ENCODE peak calls at places on chromosomes 16 and 17, in four cellular contexts. One of them, this sample, is unnamed.

GRCh38 chr16:8958344-8958808 is 5.3 kb downstream of the USP7 start:
- DNase-seq in HL-60: peak; percentile 68
- DNase-seq in GM12878: no peak
- DNase-seq in K562: no peak
- DNase-seq in this sample: no peak

GRCh38 chr17:142876-143784 is 5.8 kb downstream of the SCGB1C2 start:
- DNase-seq in HL-60: no peak
- DNase-seq in K562: no peak
- DNase-seq in GM12878: no peak
- DNase-seq in this sample: no peak

GRCh38 chr17:21029032-21029431 is 13.8 kb downstream of the USP22 start:
- DNase-seq in HL-60: no peak
- DNase-seq in GM12878: no peak
- DNase-seq in K562: no peak
- DNase-seq in this sample: no peak

GRCh38 chr17:38601539-38602351 is 4.0 kb downstream of the SRCIN1 start:
- DNase-seq in K562: peak; percentile 52
- DNase-seq in GM12878: no peak
- DNase-seq in HL-60: no peak
- DNase-seq in this sample: no peak

GRCh38 chr16:72285728-72286127 is 113.8 kb upstream of the PMFBP1 start:
- DNase-seq in K562: no peak
- DNase-seq in HL-60: no peak
- DNase-seq in GM12878: no peak
- DNase-seq in this sample: no peak

GRCh38 chr17:10729334-10730193 is at the start of gene TMEM220:
- DNase-seq in GM12878: no peak
- DNase-seq in K562: no peak
- DNase-seq in HL-60: no peak
- DNase-seq in this sample: peak; percentile 37

GRCh38 chr16:51243836-51244483 is 92.9 kb upstream of the SALL1 start:
- DNase-seq in GM12878: no peak
- DNase-seq in K562: no peak
- DNase-seq in HL-60: no peak
- DNase-seq in this sample: no peak

GRCh38 chr16:50338371-50339231 is 30.2 kb downstream of the BRD7 start:
- DNase-seq in HL-60: no peak
- DNase-seq in K562: no peak
- DNase-seq in GM12878: no peak
- DNase-seq in this sample: no peak

GRCh38 chr17:49363251-49363650 is 1.2 kb upstream of the ZNF652 start:
- DNase-seq in GM12878: no peak
- DNase-seq in HL-60: no peak
- DNase-seq in K562: no peak
- DNase-seq in this sample: no peak

GRCh38 chr17:77449908-77450741 is 309.4 kb downstream of the SEC14L1 start:
- DNase-seq in GM12878: no peak
- DNase-seq in K562: peak; percentile 83
- DNase-seq in HL-60: no peak
- DNase-seq in this sample: no peak

GRCh38 chr17:8056232-8056975 is 17.5 kb downstream of the ALOX15B start:
- DNase-seq in K562: no peak
- DNase-seq in GM12878: peak; percentile 44
- DNase-seq in HL-60: peak; percentile 92
- DNase-seq in this sample: no peak

GRCh38 chr17:83171661-83172060 is 92.3 kb downstream of the METRNL start:
- DNase-seq in HL-60: no peak
- DNase-seq in GM12878: no peak
- DNase-seq in K562: peak; percentile 35
- DNase-seq in this sample: no peak

GRCh38 chr17:82495844-82496528 is 23.5 kb upstream of the FOXK2 start:
- DNase-seq in K562: no peak
- DNase-seq in GM12878: no peak
- DNase-seq in HL-60: no peak
- DNase-seq in this sample: no peak

GRCh38 chr17:11485802-11486421 is 112.4 kb upstream of the DNAH9 start:
- DNase-seq in HL-60: no peak
- DNase-seq in GM12878: no peak
- DNase-seq in K562: no peak
- DNase-seq in this sample: no peak

GRCh38 chr16:48197294-48197693 is 41.5 kb upstream of the ABCC12 start:
- DNase-seq in HL-60: no peak
- DNase-seq in GM12878: no peak
- DNase-seq in K562: no peak
- DNase-seq in this sample: no peak

GRCh38 chr17:74288785-74289184 is 14.8 kb downstream of the DNAI2 start:
- DNase-seq in GM12878: peak; percentile 69
- DNase-seq in HL-60: no peak
- DNase-seq in K562: no peak
- DNase-seq in this sample: no peak

GRCh38 chr16:5615868-5616642 is 518.5 kb upstream of the EEF2KMT start:
- DNase-seq in GM12878: no peak
- DNase-seq in K562: peak; percentile 89
- DNase-seq in HL-60: peak; percentile 32
- DNase-seq in this sample: peak; percentile 51

GRCh38 chr16:96935-97381 is 18.9 kb downstream of the MPG start:
- DNase-seq in HL-60: peak; percentile 89
- DNase-seq in GM12878: peak; percentile 55
- DNase-seq in K562: peak; percentile 97
- DNase-seq in this sample: peak; percentile 98

GRCh38 chr17:14334261-14334860 is 33.5 kb downstream of the HS3ST3B1 start:
- DNase-seq in GM12878: no peak
- DNase-seq in K562: no peak
- DNase-seq in HL-60: no peak
- DNase-seq in this sample: no peak

GRCh38 chr17:63930951-63931575 is 1.1 kb downstream of the CD79B start:
- DNase-seq in K562: peak; percentile 82
- DNase-seq in GM12878: no peak
- DNase-seq in HL-60: peak; percentile 25
- DNase-seq in this sample: peak; percentile 66

GRCh38 chr17:81514735-81515529 is 2.3 kb upstream of the ACTG1 start:
- DNase-seq in GM12878: no peak
- DNase-seq in HL-60: peak; percentile 72
- DNase-seq in K562: peak; percentile 26
- DNase-seq in this sample: no peak

GRCh38 chr17:46193246-46193625 is at the start of gene KANSL1:
- DNase-seq in HL-60: peak; percentile 95
- DNase-seq in K562: peak; percentile 93
- DNase-seq in GM12878: no peak
- DNase-seq in this sample: peak; percentile 94
- TF ChIP-seq POLR2AphosphoS5 in HL-60: peak; percentile 19
- TF ChIP-seq POLR2AphosphoS5 in K562: peak; percentile 66
- TF ChIP-seq POLR2AphosphoS5 in GM12878: no peak
- TF ChIP-seq POLR2AphosphoS5 in this sample: no peak

GRCh38 chr16:89565506-89566372 is 5.3 kb downstream of the RPL13 start:
- DNase-seq in HL-60: peak; percentile 61
- DNase-seq in GM12878: no peak
- DNase-seq in K562: peak; percentile 59
- DNase-seq in this sample: no peak
- TF ChIP-seq SPI1 in HL-60: no peak
- TF ChIP-seq SPI1 in GM12878: no peak
- TF ChIP-seq SPI1 in K562: peak; percentile 35
- TF ChIP-seq SPI1 in this sample: no peak

GRCh38 chr17:2391597-2392251 is 9.1 kb downstream of the MNT start:
- DNase-seq in GM12878: no peak
- DNase-seq in K562: no peak
- DNase-seq in HL-60: no peak
- DNase-seq in this sample: no peak

GRCh38 chr17:2393954-2394749 is 6.7 kb downstream of the MNT start:
- DNase-seq in HL-60: no peak
- DNase-seq in GM12878: no peak
- DNase-seq in K562: no peak
- DNase-seq in this sample: no peak

GRCh38 chr17:2394775-2395191 is 6.1 kb downstream of the MNT start:
- DNase-seq in HL-60: no peak
- DNase-seq in K562: no peak
- DNase-seq in GM12878: no peak
- DNase-seq in this sample: no peak

GRCh38 chr17:2392252-2393183 is 8.3 kb downstream of the MNT start:
- DNase-seq in HL-60: peak; percentile 97
- DNase-seq in K562: peak; percentile 78
- DNase-seq in GM12878: peak; percentile 60
- DNase-seq in this sample: peak; percentile 88

GRCh38 chr17:2393184-2393953 is 7.5 kb downstream of the MNT start:
- DNase-seq in HL-60: peak; percentile 64
- DNase-seq in GM12878: no peak
- DNase-seq in K562: peak; percentile 75
- DNase-seq in this sample: peak; percentile 92
- TF ChIP-seq POLR2AphosphoS5 in HL-60: peak; percentile 34
- TF ChIP-seq POLR2AphosphoS5 in GM12878: no peak
- TF ChIP-seq POLR2AphosphoS5 in K562: peak; percentile 16
- TF ChIP-seq POLR2AphosphoS5 in this sample: peak; percentile 16

GRCh38 chr16:89507219-89507833 is 877 bp upstream of the SPG7 start:
- DNase-seq in GM12878: no peak
- DNase-seq in K562: no peak
- DNase-seq in HL-60: no peak
- DNase-seq in this sample: no peak

GRCh38 chr16:89506113-89506504 is 2.1 kb upstream of the SPG7 start:
- DNase-seq in HL-60: no peak
- DNase-seq in K562: no peak
- DNase-seq in GM12878: no peak
- DNase-seq in this sample: no peak

GRCh38 chr16:89505204-89506112 is 2.7 kb upstream of the SPG7 start:
- DNase-seq in K562: peak; percentile 72
- DNase-seq in GM12878: peak; percentile 88
- DNase-seq in HL-60: peak; percentile 92
- DNase-seq in this sample: peak; percentile 78

GRCh38 chr16:89507834-89508590 is at the start of gene SPG7:
- DNase-seq in HL-60: peak; percentile 58
- DNase-seq in K562: peak; percentile 95
- DNase-seq in GM12878: peak; percentile 51
- DNase-seq in this sample: peak; percentile 96

DNA sequence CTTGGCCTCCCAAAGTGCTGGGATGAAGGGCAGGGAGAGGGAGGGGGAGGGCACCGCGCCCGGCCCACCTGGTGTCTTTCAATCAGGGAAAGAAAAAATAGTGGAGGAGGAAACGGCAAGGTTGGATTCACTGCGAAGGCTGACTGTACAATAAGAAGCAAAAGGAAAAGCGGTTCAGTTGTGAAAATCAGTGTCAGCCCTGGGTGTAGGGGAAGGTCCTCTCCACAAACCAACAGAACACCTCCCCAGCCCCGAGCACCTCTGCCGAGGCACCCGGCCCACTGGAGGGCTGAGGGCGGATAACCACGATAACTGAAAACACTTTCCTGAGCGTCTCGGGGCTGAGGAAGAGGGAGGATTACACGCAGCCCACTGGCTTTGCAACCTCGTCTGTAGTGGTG is 1.4 kb upstream of the SPG7 start:
- DNase-seq in HL-60: peak; percentile 3
- DNase-seq in K562: no peak
- DNase-seq in GM12878: no peak
- DNase-seq in this sample: no peak
- TF ChIP-seq SPI1 in HL-60: no peak
- TF ChIP-seq SPI1 in K562: no peak
- TF ChIP-seq SPI1 in GM12878: no peak
- TF ChIP-seq SPI1 in this sample: no peak

DNA sequence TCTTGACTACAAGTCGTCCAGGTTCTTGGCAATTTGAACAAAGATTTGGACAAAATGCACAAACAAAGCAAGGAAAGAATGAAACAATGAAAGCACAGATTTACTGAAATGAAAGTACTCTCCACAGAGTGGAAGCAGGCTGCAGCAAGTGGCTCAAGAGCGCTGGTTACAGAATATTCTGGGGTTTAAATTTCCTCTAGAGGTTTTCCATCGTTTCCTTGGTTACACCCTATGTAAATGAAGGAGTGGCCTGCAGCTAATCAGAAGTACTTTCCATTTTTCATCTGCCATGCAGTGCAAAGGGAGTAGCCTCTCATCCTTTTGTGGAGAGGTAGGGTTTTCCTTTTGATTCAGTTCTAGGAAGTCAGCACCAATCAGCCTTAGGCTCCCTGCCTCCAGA is 11.8 kb downstream of the STXBP4 start:
- DNase-seq in GM12878: no peak
- DNase-seq in HL-60: no peak
- DNase-seq in K562: no peak
- DNase-seq in this sample: no peak
- TF ChIP-seq POLR2AphosphoS5 in GM12878: no peak
- TF ChIP-seq POLR2AphosphoS5 in HL-60: no peak
- TF ChIP-seq POLR2AphosphoS5 in K562: no peak
- TF ChIP-seq POLR2AphosphoS5 in this sample: no peak

DNA sequence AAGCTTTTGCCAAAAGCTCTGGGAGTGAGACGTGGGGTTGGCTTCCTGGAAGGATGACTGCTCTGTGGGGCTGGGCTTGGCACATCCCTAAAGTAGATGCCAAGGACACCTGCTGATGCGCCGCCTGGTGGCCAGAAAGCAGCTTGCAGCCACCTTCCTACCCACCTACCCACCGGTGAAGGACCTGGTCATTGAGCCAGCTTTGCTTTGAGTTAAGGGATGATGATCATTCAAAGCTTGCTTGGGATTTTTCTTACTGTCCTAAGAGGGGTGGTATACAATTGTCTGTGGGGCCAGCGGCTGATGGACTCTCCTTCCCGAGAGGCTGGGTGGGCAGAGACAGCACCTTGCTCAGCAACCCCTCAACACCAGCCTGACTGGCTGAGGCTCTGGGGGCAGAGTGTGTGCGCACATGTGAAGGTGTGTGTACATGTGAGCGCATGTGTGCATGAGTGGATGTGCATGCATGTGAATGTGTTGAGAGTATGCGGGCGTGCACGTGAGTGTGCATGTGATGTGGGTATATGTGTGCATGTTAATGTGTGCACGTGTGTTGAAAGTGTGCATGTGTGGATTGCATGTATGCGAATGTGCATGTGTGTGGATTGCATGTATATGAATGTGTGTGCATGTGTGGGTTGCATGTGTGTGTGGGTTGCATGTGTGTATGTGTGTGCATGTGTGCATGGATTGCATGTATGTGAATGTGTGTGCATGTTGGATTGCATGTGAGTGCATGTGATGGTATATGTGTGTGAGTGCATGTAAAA is 18.6 kb downstream of the C1QTNF1 start:
- DNase-seq in K562: peak; percentile 69
- DNase-seq in GM12878: no peak
- DNase-seq in HL-60: peak; percentile 64
- DNase-seq in this sample: peak; percentile 69
- TF ChIP-seq SPI1 in K562: no peak
- TF ChIP-seq SPI1 in GM12878: no peak
- TF ChIP-seq SPI1 in HL-60: no peak
- TF ChIP-seq SPI1 in this sample: no peak